ENCODE peak calls at places on chromosomes 12 and 14, in five cellular contexts. U is NCI-H1092 treated with DMSO at 0.1 percent for 48 hours, A is AG08395, M is T-cell, O is activated B cell treated with CpG ODN at 0.5 μM for 24 hours. T is an unnamed sample.

GRCh38 chr14:63726499-63726898 is 1.4 kb downstream of the SGPP1 start:
- DNase-seq in U (no peak), A (no peak), M (no peak), O (no peak), T (no peak)

GRCh38 chr12:75765170-75766059 is 254.0 kb upstream of the KRR1 start:
- DNase-seq in U (no peak), A (no peak), M (no peak), O (no peak), T (no peak)

GRCh38 chr12:113912761-113913295 is 53.3 kb downstream of the RBM19 start:
- DNase-seq in U (peak), A (peak), M (peak), O (peak), T (peak)

GRCh38 chr12:19841451-19841850 is 402.2 kb downstream of the AEBP2 start:
- DNase-seq in U (no peak), A (no peak), M (no peak), O (no peak), T (no peak)

GRCh38 chr14:53938126-53938671 is 18.4 kb downstream of the BMP4 start:
- DNase-seq in U (no peak), A (no peak), M (no peak), O (no peak), T (no peak)

GRCh38 chr12:52310622-52311281 is 10.4 kb downstream of the KRT83 start:
- DNase-seq in U (no peak), A (peak), M (no peak), O (no peak), T (no peak)

GRCh38 chr14:104656014-104656714 is 33.3 kb upstream of the INF2 start:
- DNase-seq in U (no peak), A (no peak), M (no peak), O (peak), T (no peak)

GRCh38 chr14:56358265-56358664 is 221.3 kb upstream of the TMEM260 start:
- DNase-seq in U (no peak), A (no peak), M (no peak), O (no peak), T (no peak)

GRCh38 chr12:107649615-107650014 is 36.0 kb upstream of the PWP1 start:
- DNase-seq in U (no peak), A (no peak), M (no peak), O (no peak), T (no peak)

GRCh38 chr12:1530592-1531159 is 63.7 kb downstream of the FBXL14 start:
- DNase-seq in U (no peak), A (no peak), M (no peak), O (peak), T (no peak)

GRCh38 chr12:70920251-70920851 is at the start of gene PTPRR:
- DNase-seq in U (peak), A (no peak), M (no peak), O (no peak), T (no peak)

GRCh38 chr12:112735296-112735695 is 56.3 kb upstream of the RPH3A start:
- DNase-seq in U (no peak), A (no peak), M (no peak), O (no peak), T (no peak)

GRCh38 chr12:12555656-12556055 is 7.0 kb downstream of the DUSP16 start:
- DNase-seq in U (no peak), A (no peak), M (no peak), O (no peak), T (no peak)

GRCh38 chr12:63795944-63796343 is 16.2 kb downstream of the RXYLT1 start:
- DNase-seq in U (no peak), A (no peak), M (no peak), O (no peak), T (no peak)

GRCh38 chr12:58285551-58285950 is 344.2 kb downstream of the ATP23 start:
- DNase-seq in U (no peak), A (no peak), M (no peak), O (no peak), T (no peak)

GRCh38 chr12:100789146-100789545 is 5.4 kb upstream of the ANO4 start:
- DNase-seq in U (no peak), A (peak), M (no peak), O (no peak), T (no peak)

GRCh38 chr12:51980051-51980808 is 26.5 kb upstream of the TAMALIN start:
- DNase-seq in U (peak), A (peak), M (peak), O (peak), T (peak)

GRCh38 chr12:42603246-42603645 is 13.7 kb upstream of the PRICKLE1 start:
- DNase-seq in U (no peak), A (no peak), M (no peak), O (no peak), T (no peak)

GRCh38 chr14:79585845-79586244 is 625.5 kb downstream of the DIO2 start:
- DNase-seq in U (no peak), A (no peak), M (no peak), O (no peak), T (no peak)

GRCh38 chr14:20400589-20400964 is 12.7 kb downstream of the TEP1 start:
- DNase-seq in U (no peak), A (no peak), M (no peak), O (no peak), T (no peak)

GRCh38 chr14:52020866-52021717 is 31.7 kb downstream of the RTRAF start:
- DNase-seq in U (no peak), A (no peak), M (no peak), O (no peak), T (no peak)

GRCh38 chr14:68497016-68497415 is 295.9 kb downstream of the ZFP36L1 start:
- DNase-seq in U (no peak), A (no peak), M (no peak), O (no peak), T (no peak)

GRCh38 chr14:64465208-64465821 is at the start of gene AKAP5:
- DNase-seq in U (peak), A (peak), M (peak), O (peak), T (no peak)

GRCh38 chr12:109308534-109309440 is at the start of gene FOXN4:
- DNase-seq in U (peak), A (no peak), M (no peak), O (no peak), T (no peak)